ENCODE peak calls at places on chromosomes 12 and 14, in ten cellular contexts. X is LHCN-M2; R is hippocampal formation; N is fibroblast of lung; D is stimulated activated naive B cell treated with anti-CD40 and anti-IgM and Interleukin-4, amounts not matched to agents 10 μg/mL and 1 μg/mL and 100 μg/mL, for 72 hours; B is fibroblast of the aortic adventitia; O is HEK293T; K is HCT116; C is tibial artery; F is NCI-H774. W is an unnamed sample.

GRCh38 chr12:107474639-107475539 is 210.7 kb upstream of the PWP1 start:
- DNase-seq in X (peak), R (no peak), N (peak), D (no peak), B (no peak), O (no peak), K (no peak), C (no peak), F (no peak), W (no peak)

GRCh38 chr12:6603095-6603567 is 4.0 kb downstream of the CHD4 start:
- DNase-seq in X (peak), R (no peak), N (peak), D (no peak), B (peak), O (no peak), K (no peak), C (peak), F (no peak), W (no peak)

GRCh38 chr14:76615331-76615730 is 145.9 kb upstream of the VASH1 start:
- DNase-seq in X (no peak), R (no peak), N (no peak), D (no peak), B (no peak), O (no peak), K (no peak), C (no peak), F (no peak), W (no peak)

GRCh38 chr14:53953828-53954550 is 2.6 kb downstream of the BMP4 start:
- DNase-seq in X (peak), R (no peak), N (peak), D (no peak), B (peak), O (peak), K (no peak), C (peak), F (no peak), W (no peak)

GRCh38 chr12:117151195-117152031 is 38.9 kb downstream of the FBXO21 start:
- DNase-seq in X (no peak), R (peak), N (peak), D (no peak), B (peak), O (peak), K (peak), C (peak), F (no peak), W (no peak)

GRCh38 chr14:32764131-32764530 is 174.5 kb upstream of the NPAS3 start:
- DNase-seq in X (peak), R (no peak), N (peak), D (no peak), B (no peak), O (no peak), K (no peak), C (no peak), F (no peak), W (no peak)

GRCh38 chr14:54444003-54444402 is 2.8 kb upstream of the CNIH1 start:
- DNase-seq in X (no peak), R (no peak), N (peak), D (no peak), B (no peak), O (no peak), K (no peak), C (no peak), F (no peak), W (no peak)

GRCh38 chr14:20400589-20400964 is 12.7 kb downstream of the TEP1 start:
- DNase-seq in X (no peak), R (no peak), N (no peak), D (no peak), B (no peak), O (no peak), K (no peak), C (no peak), F (no peak), W (no peak)

GRCh38 chr14:38404616-38405015 is 148.7 kb upstream of the CLEC14A start:
- DNase-seq in X (peak), R (no peak), N (peak), D (no peak), B (peak), O (no peak), K (no peak), C (no peak), F (no peak), W (no peak)

W was measured in GM19239.